ENCODE peak calls at places on chromosomes 11 and 22, in five cellular contexts. U is spleen; K is thyroid gland; R is CD8-positive, alpha-beta T cell; V is esophagus muscularis mucosa. E is an unnamed sample. For H3K9me3, the result is how much of the 10 kb centered on the place peaks cover.

GRCh38 chr22:44862981-44863860 is 110.8 kb downstream of the ARHGAP8 start:
- DNase-seq in V (no peak), U (no peak), R (no peak), K (no peak), E (no peak)

GRCh38 chr11:43921561-43922294 is 20.7 kb upstream of the C11orf96 start:
- DNase-seq in V (no peak), R (no peak), K (no peak), U (no peak), E (no peak)

GRCh38 chr11:102109896-102110760 is at the start of gene YAP1:
- DNase-seq in R (peak), U (peak), K (peak), V (peak), E (no peak)

GRCh38 chr22:32044913-32045312 is 1.9 kb downstream of the SLC5A1 start:
- DNase-seq in R (no peak), K (no peak), V (no peak), U (no peak), E (no peak)

GRCh38 chr11:33530824-33531223 is 169.8 kb downstream of the C11orf91 start:
- DNase-seq in V (peak), R (no peak), U (no peak), K (no peak), E (no peak)

GRCh38 chr11:45146072-45147016 is at the start of gene PRDM11:
- DNase-seq in R (no peak), K (peak), U (peak), V (no peak), E (peak)

GRCh38 chr11:298406-299065 is 790 bp downstream of the IFITM5 start:
- DNase-seq in R (peak), V (no peak), K (no peak), U (peak), E (no peak)

GRCh38 chr22:41092847-41093371 is 517 bp downstream of the EP300 start:
- DNase-seq in R (no peak), K (peak), U (peak), V (no peak), E (no peak)

GRCh38 chr22:30038219-30038618 is 42.0 kb upstream of the HORMAD2 start:
- DNase-seq in R (no peak), U (no peak), K (peak), V (no peak), E (no peak)

GRCh38 chr11:125062931-125063428 is at the start of gene SLC37A2:
- DNase-seq in V (peak), K (peak), R (peak), U (peak), E (no peak)

GRCh38 chr11:350723-351255 is 18.5 kb upstream of the B4GALNT4 start:
- DNase-seq in K (no peak), V (no peak), R (no peak), U (peak), E (no peak)

GRCh38 chr11:90788956-90789355 is 566.1 kb upstream of the CHORDC1 start:
- DNase-seq in U (no peak), K (no peak), R (no peak), V (no peak), E (no peak)

GRCh38 chr11:122215244-122215992 is 99.4 kb upstream of the BLID start:
- DNase-seq in V (no peak), R (no peak), U (peak), K (peak), E (peak)

GRCh38 chr22:37999640-38000272 is 15.4 kb upstream of the SOX10 start:
- DNase-seq in K (no peak), U (no peak), R (no peak), V (no peak), E (no peak)

GRCh38 chr11:133078591-133079179 is 453.6 kb downstream of the OPCML start:
- DNase-seq in U (no peak), K (peak), V (no peak), R (no peak), E (no peak)

GRCh38 chr11:73085189-73085875 is 56.8 kb downstream of the FCHSD2 start:
- DNase-seq in K (no peak), U (no peak), R (no peak), V (no peak), E (no peak)

GRCh38 chr11:11524436-11525038 is 97.3 kb downstream of the GALNT18 start:
- DNase-seq in K (no peak), V (no peak), R (no peak), U (no peak), E (no peak)

GRCh38 chr22:42773161-42773560 is 52.5 kb upstream of the A4GALT start:
- DNase-seq in V (no peak), K (no peak), U (no peak), R (no peak), E (no peak)

GRCh38 chr11:68954970-68955958 is 25.5 kb downstream of the MRGPRD start:
- DNase-seq in V (no peak), K (peak), R (no peak), U (peak), E (no peak)

GRCh38 chr11:124970925-124971324 is 16.9 kb downstream of the CCDC15 start:
- DNase-seq in V (no peak), U (no peak), K (no peak), R (no peak), E (no peak)

GRCh38 chr22:44129614-44129976 is 51.1 kb upstream of the PARVG start:
- DNase-seq in K (no peak), U (peak), V (no peak), R (no peak), E (no peak)

GRCh38 chr11:75768112-75768908 is at the start of gene DGAT2:
- DNase-seq in K (peak), R (peak), V (no peak), U (peak), E (no peak)

GRCh38 chr11:104163100-104164027 is 583 bp downstream of the PDGFD start:
- DNase-seq in K (no peak), R (no peak), U (peak), V (no peak), E (no peak)

GRCh38 chr22:26713823-26714449 is 56.5 kb downstream of the MIAT start:
- DNase-seq in R (no peak), K (no peak), U (no peak), V (no peak), E (no peak)

GRCh38 chr11:120832609-120833221 is 191.2 kb upstream of the TBCEL start:
- DNase-seq in K (no peak), U (peak), V (no peak), R (no peak), E (no peak)

GRCh38 chr11:13073119-13073981 is 64.2 kb downstream of the RASSF10 start:
- DNase-seq in K (no peak), R (no peak), V (peak), U (no peak), E (peak)

GRCh38 chr22:20438066-20438677 is 547 bp upstream of the SCARF2 start:
- DNase-seq in K (peak), U (peak), V (no peak), R (no peak), E (no peak)

GRCh38 chr22:49258107-49259010 is 569.3 kb downstream of the BRD1 start:
- DNase-seq in R (no peak), V (no peak), U (no peak), K (no peak), E (no peak)
- H3K9me3 ChIP-seq in R (under half), V (under half), U (under half), K (under half), E (half or more)

GRCh38 chr22:16922076-16922475 is 85.9 kb downstream of the GAB4 start:
- DNase-seq in V (no peak), K (no peak), R (no peak), U (no peak), E (no peak)

GRCh38 chr22:16912281-16912680 is 87.1 kb upstream of the XKR3 start:
- DNase-seq in R (no peak), K (no peak), U (no peak), V (no peak), E (no peak)

GRCh38 chr22:16914006-16914405 is 88.8 kb upstream of the XKR3 start:
- DNase-seq in K (no peak), R (no peak), V (no peak), U (no peak), E (no peak)

GRCh38 chr22:16915711-16916110 is 90.5 kb upstream of the XKR3 start:
- DNase-seq in U (no peak), K (no peak), R (no peak), V (no peak), E (no peak)

DNA sequence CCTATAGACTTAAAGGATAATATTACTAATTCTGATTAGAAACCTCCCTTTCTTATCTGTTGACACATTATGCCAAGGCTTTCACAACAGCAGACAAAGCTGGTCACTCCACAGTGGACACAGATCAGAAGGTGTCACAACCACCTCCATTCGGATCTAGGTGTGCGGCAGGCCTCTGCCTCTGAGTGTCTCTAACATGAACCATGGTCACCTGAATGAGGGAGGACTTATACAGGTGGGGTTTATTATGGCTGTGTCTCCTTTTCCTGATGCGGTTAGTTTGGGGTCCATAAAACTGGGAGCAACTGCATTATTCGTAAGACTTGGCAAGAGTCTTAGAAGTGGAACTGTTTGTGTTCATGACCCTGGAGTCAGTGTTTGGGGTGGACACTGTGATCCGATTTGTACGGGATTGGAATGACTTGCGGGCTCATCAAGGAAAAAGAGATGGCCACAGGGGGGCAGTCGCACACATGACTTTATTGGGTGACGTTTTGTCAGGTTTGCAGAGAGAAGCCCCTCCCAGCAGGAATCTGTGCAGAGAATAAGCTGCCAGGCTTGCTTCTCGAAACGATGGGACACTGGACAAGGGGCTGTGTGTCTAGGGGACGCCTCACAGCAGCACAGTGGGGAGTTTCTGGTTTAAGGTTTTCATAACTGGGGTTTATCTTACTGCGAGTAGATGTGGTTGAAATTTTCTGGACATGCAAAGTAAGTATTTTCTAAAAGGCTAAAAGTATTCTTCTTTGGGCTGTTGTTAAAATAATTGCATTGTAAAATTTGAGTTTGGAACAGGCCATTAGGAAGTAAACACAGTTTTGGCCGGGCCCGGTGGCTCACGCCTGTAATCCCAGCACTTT is 90.6 kb downstream of the GAB4 start:
- DNase-seq in V (no peak), K (peak), U (no peak), R (peak), E (no peak)
- TF ChIP-seq CTCF in V (peak), K (no peak), U (peak), R (peak), E (peak)

GRCh38 chr22:28883657-28883916 is 215 bp downstream of the ZNRF3 start:
- DNase-seq in U (no peak), R (no peak), K (no peak), V (no peak), E (no peak)

GRCh38 chr22:28884754-28885375 is 1.5 kb downstream of the ZNRF3 start:
- DNase-seq in K (no peak), R (no peak), V (no peak), U (peak), E (no peak)

GRCh38 chr22:28882878-28883656 is at the start of gene ZNRF3:
- DNase-seq in U (peak), V (peak), R (peak), K (peak), E (peak)

GRCh38 chr22:28883917-28884753 is 763 bp downstream of the ZNRF3 start:
- DNase-seq in R (peak), K (peak), U (peak), V (no peak), E (no peak)

GRCh38 chr22:28882545-28882877 is 861 bp upstream of the ZNRF3 start:
- DNase-seq in U (no peak), R (no peak), V (no peak), K (no peak), E (no peak)
- H3K27ac ChIP-seq in U (no peak), R (no peak), V (peak), K (peak), E (no peak)

GRCh38 chr22:49240016-49240380 is 587.7 kb downstream of the BRD1 start:
- DNase-seq in R (no peak), K (no peak), V (peak), U (peak), E (no peak)
- H3K9me3 ChIP-seq in R (under half), K (under half), V (under half), U (under half), E (half or more)

DNA sequence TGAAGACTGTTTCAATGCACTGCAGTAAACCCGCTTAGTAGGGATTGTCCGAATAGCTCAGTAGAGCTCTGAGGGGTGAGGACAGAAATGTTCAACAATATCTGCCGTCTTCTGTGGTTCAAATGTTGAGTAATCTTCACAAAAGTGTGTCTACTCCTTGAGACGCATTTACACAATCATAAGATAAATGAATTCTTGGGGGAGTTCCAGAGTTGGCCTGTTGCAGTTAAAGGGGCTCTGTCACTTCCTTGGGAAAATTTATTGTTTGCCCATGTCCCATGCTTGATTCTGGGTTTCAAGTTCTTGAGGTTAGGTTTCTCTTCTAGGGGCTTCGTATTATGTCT is 614 bp downstream of the ANO3 start:
- DNase-seq in R (no peak), V (no peak), K (no peak), U (no peak), E (no peak)
- TF ChIP-seq CTCF in R (no peak), V (no peak), K (no peak), U (no peak), E (no peak)

GRCh38 chr22:23225724-23226496 is 45.6 kb downstream of the BCR start:
- DNase-seq in R (peak), K (peak), U (peak), V (no peak), E (no peak)
- H3K27ac ChIP-seq in R (peak), K (peak), U (peak), V (peak), E (peak)

GRCh38 chr22:48599346-48599745 is 1228.3 kb downstream of the BRD1 start:
- DNase-seq in V (no peak), R (no peak), U (no peak), K (no peak), E (no peak)
- H3K9me3 ChIP-seq in V (under half), R (under half), U (under half), K (under half), E (half or more)